ENCODE peak calls at places on chromosomes 7 and 10, in five cellular contexts. X, E, L, S and K are unnamed samples.

GRCh38 chr7:47389171-47389922 is 192.6 kb downstream of the TNS3 start:
- DNase-seq in S (no peak), L (no peak), X (no peak), E (peak; percentile 26), K (no peak)

GRCh38 chr10:58178811-58179210 is 88.9 kb downstream of the IPMK start:
- DNase-seq in L (peak; percentile 20), S (peak; percentile 9), X (no peak), E (no peak), K (no peak)

GRCh38 chr10:111479966-111480365 is 403.1 kb downstream of the ADRA2A start:
- DNase-seq in S (no peak), L (no peak), X (no peak), E (no peak), K (no peak)

GRCh38 chr10:113475381-113475807 is 77.5 kb upstream of the HABP2 start:
- DNase-seq in E (no peak), S (peak; percentile 23), X (no peak), L (no peak), K (no peak)

GRCh38 chr7:139482662-139483466 is 609 bp downstream of the KLRG2 start:
- DNase-seq in S (no peak), E (no peak), X (no peak), L (no peak), K (no peak)

GRCh38 chr7:1851731-1852531 is 181.9 kb downstream of the ELFN1 start:
- DNase-seq in L (no peak), X (no peak), E (peak; percentile 60), S (no peak), K (no peak)

GRCh38 chr7:82166666-82167065 is 276.9 kb downstream of the CACNA2D1 start:
- DNase-seq in X (no peak), E (no peak), L (no peak), S (no peak), K (no peak)

GRCh38 chr7:113810108-113810748 is 108.6 kb downstream of the PPP1R3A start:
- DNase-seq in E (no peak), X (no peak), S (peak; percentile 56), L (no peak), K (no peak)

GRCh38 chr10:102492983-102493382 is 9.5 kb downstream of the ACTR1A start:
- DNase-seq in L (no peak), S (no peak), X (no peak), E (peak; percentile 75), K (no peak)

GRCh38 chr10:104297697-104298660 is 29.0 kb downstream of the GSTO2 start:
- DNase-seq in L (no peak), S (peak; percentile 91), X (no peak), E (no peak), K (no peak)

GRCh38 chr7:69283421-69283820 is 314.9 kb upstream of the AUTS2 start:
- DNase-seq in X (no peak), L (no peak), E (no peak), S (peak; percentile 14), K (no peak)

GRCh38 chr10:34477229-34477628 is 337.9 kb downstream of the PARD3 start:
- DNase-seq in E (no peak), S (no peak), L (no peak), X (no peak), K (no peak)

GRCh38 chr7:12884856-12885440 is 197.5 kb downstream of the ARL4A start:
- DNase-seq in X (no peak), E (no peak), L (peak; percentile 7), S (peak; percentile 41), K (no peak)

GRCh38 chr10:49106451-49106850 is 8.9 kb downstream of the VSTM4 start:
- DNase-seq in S (no peak), E (peak; percentile 68), X (no peak), L (no peak), K (no peak)

GRCh38 chr7:130921391-130922180 is 187.6 kb upstream of the KLF14 start:
- DNase-seq in S (peak; percentile 95), E (peak; percentile 80), L (peak; percentile 80), X (no peak), K (peak; percentile 80)

GRCh38 chr7:690478-691360 is 35.8 kb upstream of the DNAAF5 start:
- DNase-seq in S (no peak), X (no peak), E (peak; percentile 24), L (no peak), K (no peak)

GRCh38 chr7:38330861-38331709 is 57.6 kb upstream of the TARP start:
- DNase-seq in X (no peak), S (no peak), E (no peak), L (no peak), K (no peak)

GRCh38 chr10:70921285-70921684 is 32.9 kb upstream of the PCBD1 start:
- DNase-seq in X (no peak), L (no peak), E (no peak), S (no peak), K (no peak)

GRCh38 chr7:151631149-151631967 is 111.7 kb upstream of the RHEB start:
- DNase-seq in X (no peak), L (no peak), S (no peak), E (no peak), K (no peak)

GRCh38 chr10:63465293-63466167 is at the start of gene JMJD1C:
- DNase-seq in L (peak; percentile 42), E (peak; percentile 90), X (peak; percentile 79), S (peak; percentile 87), K (no peak)

GRCh38 chr10:17607060-17607459 is 10.1 kb downstream of the HACD1 start:
- DNase-seq in X (no peak), L (no peak), S (no peak), E (no peak), K (no peak)

GRCh38 chr10:66747451-66747850 is 178.4 kb upstream of the LRRTM3 start:
- DNase-seq in S (peak; percentile 92), E (no peak), L (peak; percentile 74), X (no peak), K (peak; percentile 98)

GRCh38 chr10:46291817-46292572 is 5.2 kb downstream of the ANTXRL start:
- DNase-seq in S (no peak), E (no peak), L (no peak), X (no peak), K (no peak)

GRCh38 chr10:28947209-28947608 is 269.9 kb downstream of the BAMBI start:
- DNase-seq in E (no peak), S (no peak), L (no peak), X (no peak), K (peak; percentile 93)

GRCh38 chr7:142303650-142304049 is 45.8 kb upstream of the PRSS58 start:
- DNase-seq in L (no peak), S (no peak), X (no peak), E (no peak), K (no peak)

GRCh38 chr10:27865221-27865635 is 119.6 kb upstream of the MKX start:
- DNase-seq in X (no peak), L (no peak), S (peak; percentile 19), E (no peak), K (peak; percentile 6)

GRCh38 chr7:27198138-27198841 is 1.6 kb downstream of the HOXA13 start:
- DNase-seq in L (no peak), E (peak; percentile 36), X (peak; percentile 48), S (no peak), K (no peak)

GRCh38 chr7:27198871-27199801 is 755 bp downstream of the HOXA13 start:
- DNase-seq in L (no peak), E (no peak), X (peak; percentile 50), S (no peak), K (no peak)

GRCh38 chr7:27194641-27195379 is 5.1 kb downstream of the HOXA13 start:
- DNase-seq in E (no peak), L (no peak), X (peak; percentile 9), S (no peak), K (no peak)

GRCh38 chr7:27196287-27196739 is 3.6 kb downstream of the HOXA13 start:
- DNase-seq in L (peak; percentile 37), E (peak; percentile 90), S (peak; percentile 74), X (peak; percentile 89), K (peak; percentile 10)

GRCh38 chr7:27197137-27198042 is 2.5 kb downstream of the HOXA13 start:
- DNase-seq in X (peak; percentile 15), S (no peak), L (no peak), E (no peak), K (no peak)
- H3K4me3 ChIP-seq in X (no peak overlapping the region), S (no peak overlapping the region), L (no peak overlapping the region), E (no peak overlapping the region), K (no peak overlapping the region)

DNA sequence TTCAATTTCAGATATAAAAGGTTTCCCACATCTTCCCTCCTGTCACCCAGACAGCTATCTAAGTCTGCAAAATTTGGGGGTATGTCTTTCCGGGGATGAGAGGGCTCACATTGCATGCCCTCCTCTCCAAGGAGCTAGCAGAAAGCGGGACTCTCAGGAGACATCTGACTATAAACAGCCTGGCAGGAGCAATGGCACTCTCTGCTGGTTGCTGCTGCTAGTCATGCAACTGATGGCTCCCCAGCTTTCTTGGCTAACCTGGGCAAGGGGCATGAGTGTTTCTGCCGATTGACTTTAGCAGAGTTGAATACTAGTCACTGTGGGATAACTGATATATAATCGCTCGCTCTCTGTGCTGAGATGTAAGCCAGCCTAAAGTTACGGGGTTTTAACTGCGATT is 12.0 kb downstream of the TBX20 start:
- DNase-seq in L (no peak), X (no peak), S (no peak), E (no peak), K (no peak)
- TF ChIP-seq CTCF in L (no peak), X (no peak), S (peak; percentile 23), E (peak; percentile 13), K (peak; percentile 74)

GRCh38 chr10:117224036-117224430 is 16.9 kb upstream of the SLC18A2 start:
- DNase-seq in E (no peak), L (no peak), X (no peak), S (no peak), K (no peak)

GRCh38 chr10:117223413-117224035 is 17.4 kb upstream of the SLC18A2 start:
- DNase-seq in L (no peak), E (peak; percentile 18), S (no peak), X (no peak), K (no peak)

GRCh38 chr10:117222552-117223412 is 18.1 kb upstream of the SLC18A2 start:
- DNase-seq in X (no peak), E (peak; percentile 34), L (no peak), S (no peak), K (no peak)

GRCh38 chr10:117218654-117219053 is 21.4 kb downstream of the KCNK18 start:
- DNase-seq in E (no peak), L (no peak), X (no peak), S (no peak), K (no peak)

GRCh38 chr10:117221156-117221711 is 19.7 kb upstream of the SLC18A2 start:
- DNase-seq in E (peak; percentile 20), S (peak; percentile 5), X (no peak), L (no peak), K (no peak)
- H3K4me3 ChIP-seq in E (no peak overlapping the region), S (no peak overlapping the region), X (no peak overlapping the region), L (no peak overlapping the region), K (no peak overlapping the region)

DNA sequence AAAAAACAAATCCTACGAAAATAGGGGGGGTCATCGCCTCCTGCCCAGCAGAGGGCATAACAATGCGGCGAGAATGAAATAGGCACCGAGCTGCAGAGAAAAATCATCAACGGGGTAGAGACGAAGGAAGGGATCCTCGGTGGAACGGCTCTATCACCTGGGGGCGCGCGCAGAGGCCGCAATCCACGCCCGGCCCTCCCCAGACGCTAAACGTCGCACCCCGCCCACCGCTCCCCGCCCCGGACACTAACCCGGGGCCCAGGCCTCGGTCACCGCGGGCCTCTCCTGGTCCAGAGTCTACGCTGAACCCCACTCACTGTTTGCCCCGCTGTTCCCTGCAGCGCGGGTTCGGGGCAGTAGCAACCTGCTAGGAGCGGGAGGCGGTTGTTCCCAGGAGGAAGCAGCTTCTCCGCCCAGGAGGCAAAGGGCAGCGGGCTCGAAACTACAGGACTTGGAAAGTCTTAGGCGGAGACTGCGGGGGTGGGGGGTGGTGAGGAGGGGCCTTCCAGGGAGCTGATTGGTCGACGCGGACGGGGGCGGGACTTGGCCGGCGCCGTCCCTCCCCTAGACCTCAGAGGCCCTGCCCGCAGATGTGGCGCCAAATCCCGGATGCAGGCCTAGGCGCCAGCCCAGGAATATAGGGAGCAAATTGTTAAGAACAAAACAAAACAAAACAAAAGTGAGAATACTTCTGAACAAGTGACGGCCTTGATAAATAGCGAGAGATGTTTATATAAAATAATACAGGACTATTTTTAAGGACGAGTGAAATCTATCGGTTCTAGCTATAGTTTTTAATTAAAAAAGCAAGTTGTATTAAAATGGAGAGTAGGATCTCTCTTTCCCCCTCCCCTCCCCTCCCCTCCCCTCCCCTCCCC is at the start of gene TCAF1:
- DNase-seq in L (peak; percentile 85), E (peak; percentile 97), X (peak; percentile 92), S (peak; percentile 97), K (peak; percentile 75)
- TF ChIP-seq CTCF in L (peak; percentile 45), E (no peak), X (no peak), S (peak; percentile 45), K (peak; percentile 52)